ENCODE peak calls at places on chromosome 4, in eight cellular contexts. L is heart left ventricle, O is fibroblast of lung, G is Peyer's patch, W is mucosa of descending colon, Z is choroid plexus epithelial cell, F is endothelial cell of umbilical vein, B is progenitor cell of endocrine pancreas. C is an unnamed sample.

GRCh38 chr4:188941524-188942109 is 802.4 kb downstream of the TRIML1 start:
- DNase-seq in F (no peak), L (no peak), G (no peak), W (no peak), O (peak), B (no peak), Z (peak), C (peak)

GRCh38 chr4:38743866-38744265 is 38.9 kb downstream of the TLR10 start:
- DNase-seq in W (no peak), Z (peak), G (no peak), O (no peak), B (no peak), F (no peak), L (no peak), C (no peak)

GRCh38 chr4:36351082-36351666 is 69.8 kb downstream of the DTHD1 start:
- DNase-seq in G (peak), B (peak), O (peak), L (peak), F (peak), Z (peak), W (no peak), C (peak)

GRCh38 chr4:77052352-77052751 is 23.4 kb downstream of the CCNI start:
- DNase-seq in L (no peak), O (peak), F (peak), G (peak), W (no peak), Z (peak), B (no peak), C (peak)

GRCh38 chr4:146340798-146341197 is 126.5 kb downstream of the REELD1 start:
- DNase-seq in O (peak), F (peak), W (no peak), Z (peak), L (no peak), B (no peak), G (no peak), C (peak)

GRCh38 chr4:40731792-40732245 is 17.9 kb upstream of the NSUN7 start:
- DNase-seq in W (no peak), F (peak), Z (no peak), G (no peak), O (no peak), B (no peak), L (peak), C (no peak)

GRCh38 chr4:137678796-137679195 is 146.5 kb upstream of the PCDH18 start:
- DNase-seq in L (no peak), B (no peak), W (no peak), O (peak), F (no peak), G (no peak), Z (peak), C (peak)

GRCh38 chr4:122764808-122765189 is 32.3 kb downstream of the BBS12 start:
- DNase-seq in F (peak), W (no peak), O (peak), L (no peak), B (no peak), G (no peak), Z (peak), C (peak)

GRCh38 chr4:151692443-151692782 is 68.4 kb downstream of the GATB start:
- DNase-seq in Z (no peak), O (no peak), B (no peak), G (no peak), W (no peak), F (no peak), L (no peak), C (no peak)

GRCh38 chr4:42262701-42263490 is 110.4 kb upstream of the BEND4 start:
- DNase-seq in Z (no peak), W (no peak), F (peak), B (no peak), G (no peak), O (no peak), L (no peak), C (no peak)

GRCh38 chr4:138374947-138375346 is 132.8 kb upstream of the SLC7A11 start:
- DNase-seq in F (no peak), W (no peak), O (no peak), Z (no peak), L (no peak), G (no peak), B (no peak), C (no peak)

GRCh38 chr4:172628263-172628662 is 540.3 kb upstream of the GALNT7 start:
- DNase-seq in W (no peak), G (no peak), B (no peak), F (no peak), L (no peak), Z (no peak), O (no peak), C (no peak)

GRCh38 chr4:61202638-61203495 is 2.7 kb downstream of the ADGRL3 start:
- DNase-seq in G (no peak), Z (peak), F (no peak), O (peak), W (no peak), L (no peak), B (peak), C (no peak)

GRCh38 chr4:20017439-20017838 is 234.3 kb upstream of the SLIT2 start:
- DNase-seq in W (no peak), B (no peak), L (no peak), F (peak), G (no peak), Z (peak), O (no peak), C (no peak)

GRCh38 chr4:105605493-105605892 is 53.1 kb downstream of the ARHGEF38 start:
- DNase-seq in Z (peak), F (no peak), W (no peak), B (no peak), O (peak), L (no peak), G (no peak), C (peak)

GRCh38 chr4:132427125-132427524 is 722.0 kb upstream of the PCDH10 start:
- DNase-seq in O (no peak), W (no peak), L (no peak), Z (no peak), F (no peak), B (no peak), G (no peak), C (no peak)

GRCh38 chr4:187840814-187841213 is 154.8 kb upstream of the ZFP42 start:
- DNase-seq in F (no peak), Z (no peak), G (no peak), W (no peak), L (no peak), O (peak), B (no peak), C (no peak)

GRCh38 chr4:37726666-37727065 is 40.5 kb upstream of the RELL1 start:
- DNase-seq in Z (peak), L (no peak), W (no peak), F (no peak), B (no peak), O (peak), G (no peak), C (peak)

GRCh38 chr4:3257125-3257690 is 8.2 kb downstream of the MSANTD1 start:
- DNase-seq in B (no peak), F (no peak), O (no peak), G (no peak), L (peak), W (peak), Z (no peak), C (no peak)

GRCh38 chr4:23853986-23854385 is 35.9 kb downstream of the PPARGC1A start:
- DNase-seq in L (no peak), F (no peak), Z (no peak), B (no peak), O (no peak), W (no peak), G (no peak), C (no peak)

GRCh38 chr4:7206385-7206784 is 14.0 kb downstream of the SORCS2 start:
- DNase-seq in Z (peak), B (no peak), G (no peak), O (peak), F (peak), L (no peak), W (peak), C (peak)

GRCh38 chr4:16745009-16745408 is 153.4 kb downstream of the LDB2 start:
- DNase-seq in W (no peak), O (peak), L (no peak), Z (peak), F (no peak), G (no peak), B (no peak), C (peak)

GRCh38 chr4:54683616-54684346 is 26.0 kb downstream of the KIT start:
- DNase-seq in O (peak), W (no peak), B (no peak), G (peak), Z (peak), F (peak), L (no peak), C (peak)

GRCh38 chr4:89197920-89198319 is 86.6 kb downstream of the TIGD2 start:
- DNase-seq in W (no peak), O (no peak), F (no peak), G (no peak), B (no peak), Z (no peak), L (no peak), C (no peak)

GRCh38 chr4:89193828-89194227 is 82.5 kb downstream of the TIGD2 start:
- DNase-seq in O (no peak), G (no peak), Z (peak), B (no peak), W (no peak), F (peak), L (no peak), C (no peak)

GRCh38 chr4:89196745-89197144 is 85.4 kb downstream of the TIGD2 start:
- DNase-seq in L (no peak), O (no peak), W (no peak), B (no peak), G (no peak), F (no peak), Z (no peak), C (peak)

DNA sequence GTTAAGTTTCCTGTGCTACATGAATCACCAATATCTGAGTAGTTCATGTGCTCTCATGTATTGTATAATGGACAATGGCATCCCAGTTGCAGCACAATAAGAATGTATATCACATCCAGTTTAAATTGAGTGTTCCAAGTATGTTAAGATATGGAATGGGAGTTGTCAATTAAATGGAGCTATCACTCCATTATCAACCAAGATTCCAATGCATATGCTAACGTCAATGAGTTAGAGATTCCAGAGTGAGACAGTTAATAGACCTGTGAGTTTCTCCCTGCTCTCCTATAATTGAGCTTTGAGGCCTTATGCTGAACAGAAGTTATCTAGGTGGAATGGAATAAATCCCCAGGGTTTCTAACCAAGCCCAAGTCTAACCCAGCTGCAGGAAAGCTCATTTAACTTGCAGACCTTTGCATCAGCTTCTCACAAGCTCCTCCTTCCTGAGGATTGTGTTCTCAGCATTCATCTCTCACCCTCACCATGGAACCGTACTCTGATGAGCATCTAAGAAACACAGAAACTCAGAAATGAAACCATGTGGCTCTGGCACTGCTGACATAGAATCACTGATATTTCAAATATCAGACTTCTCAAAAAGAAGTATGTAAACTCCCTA is 84.8 kb downstream of the TIGD2 start:
- DNase-seq in L (no peak), B (no peak), W (no peak), Z (peak), F (no peak), O (peak), G (no peak), C (peak)
- TF ChIP-seq CTCF in L (no peak), B (no peak), W (no peak), Z (no peak), F (no peak), O (no peak), G (no peak), C (no peak)

GRCh38 chr4:53576218-53576617 is 15.1 kb downstream of the LNX1 start:
- DNase-seq in G (no peak), F (no peak), Z (no peak), L (no peak), B (no peak), O (no peak), W (no peak), C (no peak)

GRCh38 chr4:53579826-53580225 is 11.5 kb downstream of the LNX1 start:
- DNase-seq in O (no peak), B (no peak), L (no peak), Z (no peak), G (no peak), F (no peak), W (no peak), C (no peak)

GRCh38 chr4:53575552-53575951 is 15.7 kb downstream of the LNX1 start:
- DNase-seq in F (no peak), B (no peak), L (no peak), G (no peak), Z (no peak), W (no peak), O (no peak), C (no peak)

GRCh38 chr4:53574528-53574927 is 16.8 kb downstream of the LNX1 start:
- DNase-seq in O (no peak), G (no peak), F (no peak), L (no peak), W (no peak), B (no peak), Z (no peak), C (no peak)

DNA sequence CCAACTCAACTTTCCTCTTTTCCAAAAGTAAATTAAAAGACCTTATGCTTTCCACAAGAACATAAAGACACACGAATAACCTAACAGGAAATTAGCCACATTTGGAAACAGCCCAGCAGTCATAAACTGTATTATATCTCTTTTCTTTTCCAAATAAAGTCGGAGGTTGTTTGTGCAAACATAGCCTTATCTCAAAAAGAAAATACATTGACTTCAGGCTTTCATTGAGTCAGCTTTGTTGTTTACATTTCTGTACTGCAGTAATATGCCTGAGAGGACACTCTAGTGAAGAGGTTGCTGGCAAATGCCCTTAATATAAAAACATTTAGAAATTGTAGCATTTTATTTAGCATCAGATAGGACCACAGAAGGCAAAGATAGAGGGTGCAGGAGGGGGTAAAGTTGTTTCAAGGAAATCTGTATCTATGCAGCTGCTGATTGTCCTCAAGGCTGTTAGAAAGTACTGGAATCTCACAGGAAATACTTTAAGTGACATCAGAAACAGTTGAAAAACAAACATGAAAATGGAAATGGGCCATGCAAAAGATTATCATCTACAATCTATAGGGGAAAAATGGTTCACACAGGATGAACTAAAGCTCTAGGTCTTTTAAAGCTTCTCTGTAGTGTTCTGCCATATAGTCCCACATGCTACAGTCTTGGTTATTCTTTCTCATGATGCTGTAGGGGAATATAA is 14.5 kb downstream of the LNX1 start:
- DNase-seq in B (no peak), G (no peak), Z (peak), O (peak), W (no peak), F (peak), L (no peak), C (peak)
- TF ChIP-seq CTCF in B (no peak), G (no peak), Z (no peak), O (no peak), W (no peak), F (no peak), L (no peak), C (no peak)

GRCh38 chr4:143329985-143330384 is 6.7 kb upstream of the GAB1 start:
- DNase-seq in F (no peak), L (no peak), Z (no peak), B (no peak), G (no peak), O (no peak), W (no peak), C (no peak)
- TF ChIP-seq CTCF in F (no peak), L (no peak), Z (peak), B (no peak), G (peak), O (no peak), W (no peak), C (no peak)

GRCh38 chr4:73923631-73923937 is 54.4 kb downstream of the CXCL1 start:
- DNase-seq in B (no peak), G (no peak), Z (no peak), O (no peak), L (no peak), W (no peak), F (no peak), C (no peak)

GRCh38 chr4:73922317-73922716 is 53.1 kb downstream of the CXCL1 start:
- DNase-seq in G (no peak), L (no peak), W (no peak), B (no peak), O (no peak), Z (no peak), F (no peak), C (no peak)

GRCh38 chr4:73918058-73918457 is 48.9 kb downstream of the CXCL1 start:
- DNase-seq in L (no peak), W (no peak), Z (peak), O (no peak), G (no peak), B (no peak), F (no peak), C (no peak)

GRCh38 chr4:73919691-73920090 is 50.5 kb downstream of the CXCL1 start:
- DNase-seq in F (no peak), B (no peak), G (no peak), O (no peak), Z (peak), W (no peak), L (no peak), C (peak)

GRCh38 chr4:73922766-73923630 is 53.8 kb downstream of the CXCL1 start:
- DNase-seq in W (no peak), O (peak), B (no peak), F (peak), Z (peak), G (no peak), L (no peak), C (peak)
- TF ChIP-seq CTCF in W (no peak), O (peak), B (no peak), F (peak), Z (peak), G (peak), L (peak), C (peak)

GRCh38 chr4:95129036-95129435 is 371.3 kb downstream of the BMPR1B start:
- DNase-seq in W (no peak), G (no peak), L (no peak), F (peak), Z (peak), B (no peak), O (peak), C (no peak)

GRCh38 chr4:95122001-95122400 is 364.2 kb downstream of the BMPR1B start:
- DNase-seq in O (no peak), B (no peak), F (no peak), G (no peak), L (no peak), W (no peak), Z (no peak), C (no peak)

GRCh38 chr4:95129708-95130343 is 372.1 kb downstream of the BMPR1B start:
- DNase-seq in W (no peak), B (no peak), L (peak), F (peak), O (peak), Z (peak), G (no peak), C (peak)

GRCh38 chr4:95120456-95120855 is 362.7 kb downstream of the BMPR1B start:
- DNase-seq in Z (no peak), O (no peak), B (no peak), L (no peak), F (no peak), G (no peak), W (no peak), C (no peak)

GRCh38 chr4:95124906-95125504 is 367.2 kb downstream of the BMPR1B start:
- DNase-seq in L (peak), B (no peak), G (no peak), W (no peak), F (peak), Z (peak), O (peak), C (peak)
- TF ChIP-seq CTCF in L (peak), B (peak), G (peak), W (no peak), F (peak), Z (peak), O (peak), C (peak)

GRCh38 chr4:28686618-28687017 is 1826.0 kb downstream of the STIM2 start:
- DNase-seq in L (peak), W (no peak), G (no peak), F (peak), O (peak), B (peak), Z (peak), C (peak)
- TF ChIP-seq CTCF in L (peak), W (no peak), G (no peak), F (peak), O (peak), B (peak), Z (peak), C (peak)

GRCh38 chr4:134024251-134024650 is 177.3 kb downstream of the PABPC4L start:
- DNase-seq in W (no peak), Z (peak), L (no peak), G (no peak), F (peak), O (peak), B (no peak), C (no peak)
- TF ChIP-seq CTCF in W (no peak), Z (peak), L (peak), G (no peak), F (peak), O (peak), B (peak), C (no peak)

GRCh38 chr4:70734971-70735370 is 13.2 kb downstream of the RUFY3 start:
- DNase-seq in O (no peak), W (no peak), L (no peak), B (no peak), G (no peak), F (no peak), Z (no peak), C (no peak)
- TF ChIP-seq CTCF in O (no peak), W (no peak), L (no peak), B (no peak), G (no peak), F (no peak), Z (no peak), C (no peak)

C was measured in fibroblast of the aortic adventitia.